ENCODE peak calls at places on chromosomes 6 and 20, in ten cellular contexts. W is SK-N-SH, U is astrocyte, G is transverse colon, P is Panc1, M is heart right ventricle, R is MM.1S, C is endodermal cell, L is right atrium auricular region, B is upper lobe of left lung. Q is an unnamed sample.

GRCh38 chr6:36427781-36428345 is 14.8 kb downstream of the PXT1 start:
- DNase-seq in W (no peak), U (peak; percentile 30), G (no peak), P (no peak), M (no peak), R (no peak), C (no peak), L (no peak), B (no peak), Q (no peak)

GRCh38 chr6:53523511-53524454 is 21.1 kb downstream of the GCLC start:
- DNase-seq in W (no peak), U (no peak), G (no peak), P (no peak), M (no peak), R (no peak), C (no peak), L (no peak), B (no peak), Q (no peak)

GRCh38 chr6:102417368-102417767 is 1023.9 kb downstream of the GRIK2 start:
- DNase-seq in W (no peak), U (no peak), G (no peak), P (no peak), M (no peak), R (peak; percentile 75), C (no peak), L (no peak), B (no peak), Q (no peak)

GRCh38 chr6:25369450-25370086 is 90.4 kb downstream of the CARMIL1 start:
- DNase-seq in W (no peak), U (peak; percentile 45), G (peak; percentile 40), P (no peak), M (peak; percentile 37), R (peak; percentile 75), C (peak; percentile 71), L (no peak), B (peak; percentile 25), Q (no peak)

GRCh38 chr6:16727996-16728395 is 33.3 kb downstream of the ATXN1 start:
- DNase-seq in W (no peak), U (no peak), G (no peak), P (no peak), M (no peak), R (no peak), C (peak; percentile 63), L (no peak), B (peak; percentile 75), Q (no peak)

GRCh38 chr20:45817652-45818194 is 5.3 kb downstream of the UBE2C start:
- DNase-seq in W (no peak), U (peak; percentile 92), G (no peak), P (no peak), M (no peak), R (no peak), C (no peak), L (no peak), B (peak; percentile 38), Q (no peak)

GRCh38 chr20:5657190-5657872 is 92.9 kb upstream of the SHLD1 start:
- DNase-seq in W (peak; percentile 38), U (peak; percentile 99), G (peak; percentile 25), P (peak; percentile 76), M (peak; percentile 46), R (no peak), C (no peak), L (peak; percentile 79), B (peak; percentile 68), Q (no peak)

GRCh38 chr6:27296106-27296783 is 15.8 kb downstream of the POM121L2 start:
- DNase-seq in W (no peak), U (peak; percentile 29), G (no peak), P (no peak), M (no peak), R (no peak), C (peak; percentile 89), L (no peak), B (no peak), Q (no peak)

GRCh38 chr20:25480156-25480555 is 72.7 kb downstream of the GINS1 start:
- DNase-seq in W (no peak), U (no peak), G (no peak), P (no peak), M (no peak), R (no peak), C (no peak), L (no peak), B (no peak), Q (no peak)

GRCh38 chr20:25479638-25480037 is 72.2 kb downstream of the GINS1 start:
- DNase-seq in W (no peak), U (no peak), G (no peak), P (no peak), M (no peak), R (no peak), C (no peak), L (no peak), B (no peak), Q (no peak)

GRCh38 chr20:25480797-25481196 is 73.3 kb downstream of the GINS1 start:
- DNase-seq in W (no peak), U (no peak), G (no peak), P (no peak), M (no peak), R (no peak), C (no peak), L (no peak), B (no peak), Q (no peak)

GRCh38 chr20:25481918-25482253 is 74.4 kb downstream of the GINS1 start:
- DNase-seq in W (no peak), U (no peak), G (no peak), P (no peak), M (no peak), R (no peak), C (no peak), L (no peak), B (no peak), Q (no peak)

DNA sequence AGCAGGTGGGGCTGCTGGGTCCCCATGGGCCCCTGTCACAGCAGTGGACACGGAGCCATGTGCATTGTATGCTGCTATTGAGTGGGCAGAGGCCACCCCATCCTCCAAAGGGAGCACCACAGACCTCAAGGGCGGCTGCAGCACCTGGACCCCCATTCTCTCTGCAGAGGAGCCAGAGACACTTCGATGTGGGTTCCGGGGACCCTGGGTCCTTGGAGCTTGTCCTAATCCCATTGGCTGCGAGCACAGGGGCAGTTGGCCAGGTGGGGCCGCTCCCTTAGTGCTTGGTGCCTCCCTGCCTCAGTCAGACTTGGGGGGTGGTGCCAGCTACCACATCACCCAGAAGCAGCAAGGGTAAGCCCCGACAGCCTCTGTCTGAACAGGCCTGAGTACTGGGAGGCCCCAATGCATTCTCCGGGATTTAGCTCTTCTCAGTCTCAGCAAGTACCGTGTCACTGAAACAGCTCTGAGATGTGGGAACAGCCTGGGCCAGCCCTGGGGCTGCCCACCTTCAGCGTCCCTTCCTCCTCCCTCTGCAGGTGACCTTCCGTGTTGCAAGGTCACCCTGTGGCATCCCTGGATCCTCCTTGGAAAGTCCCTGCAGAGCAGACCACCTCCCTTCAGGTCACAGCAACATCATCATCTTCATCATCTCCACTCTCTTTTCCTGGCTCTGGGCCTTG is 73.9 kb downstream of the GINS1 start:
- DNase-seq in W (no peak), U (no peak), G (no peak), P (no peak), M (no peak), R (no peak), C (no peak), L (no peak), B (no peak), Q (no peak)
- TF ChIP-seq CTCF in W (no peak), U (no peak), G (no peak), P (no peak), M (no peak), R (no peak), C (peak; percentile 41), L (no peak), B (no peak), Q (no peak)

GRCh38 chr20:60877071-60877470 is 375.0 kb upstream of the CDH4 start:
- DNase-seq in W (no peak), U (no peak), G (no peak), P (no peak), M (no peak), R (no peak), C (peak; percentile 26), L (no peak), B (no peak), Q (no peak)
- H3K27me3 ChIP-seq in W (no peaks in the 10 kb centered on the region), U (no peaks in the 10 kb centered on the region), G (no peaks in the 10 kb centered on the region), P (no peaks in the 10 kb centered on the region), M (no peaks in the 10 kb centered on the region), R (no peaks in the 10 kb centered on the region), C (no peaks in the 10 kb centered on the region), L (no peaks in the 10 kb centered on the region), B (no peaks in the 10 kb centered on the region), Q (no peaks in the 10 kb centered on the region)

GRCh38 chr6:135852775-135853174 is 1.3 kb downstream of the PDE7B start:
- DNase-seq in W (no peak), U (no peak), G (no peak), P (no peak), M (no peak), R (no peak), C (no peak), L (no peak), B (no peak), Q (no peak)

GRCh38 chr6:135853986-135854385 is 2.5 kb downstream of the PDE7B start:
- DNase-seq in W (no peak), U (peak; percentile 26), G (no peak), P (no peak), M (no peak), R (no peak), C (no peak), L (no peak), B (no peak), Q (no peak)

GRCh38 chr6:135850882-135851281 is 619 bp upstream of the PDE7B start:
- DNase-seq in W (peak; percentile 25), U (no peak), G (no peak), P (no peak), M (no peak), R (no peak), C (no peak), L (no peak), B (no peak), Q (no peak)

GRCh38 chr6:135853227-135853626 is 1.7 kb downstream of the PDE7B start:
- DNase-seq in W (no peak), U (no peak), G (no peak), P (no peak), M (no peak), R (no peak), C (no peak), L (no peak), B (no peak), Q (no peak)

DNA sequence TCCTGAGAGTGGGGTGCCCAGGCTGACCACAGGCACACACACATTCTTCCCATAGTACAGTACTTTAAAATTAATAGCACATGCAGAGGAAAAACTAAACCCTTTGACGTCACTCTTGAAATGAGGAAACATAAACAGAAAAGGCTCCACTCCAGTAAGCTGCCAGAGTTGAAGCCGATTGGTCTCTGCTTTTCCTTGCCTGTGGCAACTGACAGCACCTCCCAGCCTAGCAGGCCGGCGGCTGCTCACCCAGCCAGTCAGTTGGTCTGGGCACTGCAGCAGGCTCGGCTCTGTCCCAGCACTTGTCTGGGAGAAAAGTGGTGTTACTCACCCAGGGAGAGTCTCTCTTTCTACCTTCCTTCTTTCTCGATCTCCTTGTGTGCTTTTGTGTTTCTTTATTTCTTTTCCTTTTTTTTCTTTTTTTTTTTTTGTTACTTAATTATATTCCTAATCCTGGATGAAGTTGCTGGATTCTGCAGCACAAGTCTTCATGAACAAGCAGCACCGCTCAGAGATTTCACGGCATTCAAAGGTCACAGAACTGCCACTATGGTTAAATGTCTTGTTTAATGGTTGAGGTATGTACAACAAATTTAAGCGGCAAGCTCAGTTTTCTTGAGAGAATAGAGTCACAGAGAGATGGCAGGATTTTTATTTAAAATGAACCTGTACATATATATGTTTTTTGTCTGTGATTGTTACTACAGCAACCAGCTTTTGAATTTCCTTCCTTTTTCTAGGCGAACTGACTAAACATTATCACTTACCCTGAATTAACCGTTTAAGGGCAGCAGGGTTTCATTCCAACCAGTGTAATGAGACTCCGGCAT is at the start of gene PDE7B:
- DNase-seq in W (peak; percentile 79), U (peak; percentile 97), G (peak; percentile 74), P (no peak), M (peak; percentile 81), R (peak; percentile 55), C (peak; percentile 85), L (peak; percentile 90), B (peak; percentile 87), Q (peak; percentile 58)
- H3K4me3 ChIP-seq in W (peak within 1 kb of the TSS; percentile 46), U (peak within 1 kb of the TSS; percentile 66), G (peak within 1 kb of the TSS; percentile 21), P (peak within 1 kb of the TSS; percentile 16), M (peak within 1 kb of the TSS; percentile 51), R (no peak within 1 kb of the TSS), C (no peak within 1 kb of the TSS), L (peak within 1 kb of the TSS; percentile 21), B (peak within 1 kb of the TSS; percentile 5), Q (peak within 1 kb of the TSS; percentile 37)

DNA sequence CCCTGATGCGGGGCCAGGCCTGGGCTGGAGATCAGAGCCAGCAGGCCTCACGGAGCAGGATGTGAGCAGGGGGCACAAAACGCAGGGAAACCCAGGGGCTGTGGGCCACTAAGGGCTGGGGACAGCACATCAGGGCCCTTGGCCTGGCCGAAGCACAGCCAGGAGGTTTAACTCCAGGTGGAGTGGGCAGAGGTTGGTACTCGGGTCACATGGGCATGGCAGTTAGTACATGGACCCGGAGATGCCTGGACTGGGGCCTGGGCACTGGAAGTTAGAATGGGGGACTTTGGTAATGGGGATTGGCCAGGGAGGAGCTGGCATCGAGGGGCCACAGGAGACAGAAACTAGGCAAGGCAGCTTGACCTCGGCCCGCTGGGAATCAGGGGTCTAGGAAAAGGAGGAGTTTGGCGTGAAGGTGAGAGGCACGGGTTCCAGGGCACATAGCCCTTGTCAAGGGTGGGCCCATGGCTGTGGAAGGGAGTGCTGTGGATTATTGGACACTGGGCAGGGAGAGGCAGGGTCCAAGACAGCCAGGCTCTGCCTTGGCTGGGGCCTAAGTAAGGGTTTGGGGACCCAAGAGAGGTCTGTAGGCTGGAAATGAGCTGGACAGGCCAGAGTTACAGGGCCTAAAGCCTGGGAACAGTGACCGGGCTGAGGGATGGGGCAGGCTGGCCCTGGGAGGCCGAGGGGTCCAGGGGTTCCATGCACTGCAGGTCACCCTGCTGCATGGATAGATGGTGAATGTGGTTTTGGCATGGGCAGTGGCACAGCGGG is 41.6 kb upstream of the CD93 start:
- DNase-seq in W (no peak), U (no peak), G (no peak), P (no peak), M (no peak), R (no peak), C (no peak), L (no peak), B (no peak), Q (no peak)
- TF ChIP-seq CTCF in W (no peak), U (no peak), G (no peak), P (no peak), M (no peak), R (no peak), C (no peak), L (no peak), B (no peak), Q (no peak)